ENCODE peak calls at places on chromosomes 4 and X, in five cellular contexts. One of them, this sample, is unnamed.

GRCh38 chr4:30094866-30095265 is 625.3 kb upstream of the PCDH7 start:
- DNase-seq in GM12891: no peak
- DNase-seq in GM12892: no peak
- DNase-seq in K562: no peak
- DNase-seq in H1: no peak
- DNase-seq in this sample: no peak

GRCh38 chrX:1933964-1934363 is 319.1 kb downstream of the ASMT start:
- DNase-seq in GM12891: no peak
- DNase-seq in GM12892: no peak
- DNase-seq in K562: no peak
- DNase-seq in H1: no peak
- DNase-seq in this sample: no peak

GRCh38 chr4:89539374-89539773 is 231.8 kb upstream of the GPRIN3 start:
- DNase-seq in GM12891: no peak
- DNase-seq in GM12892: no peak
- DNase-seq in K562: no peak
- DNase-seq in H1: no peak
- DNase-seq in this sample: no peak

GRCh38 chr4:144463896-144464295 is 182.1 kb upstream of the HHIP start:
- DNase-seq in GM12891: no peak
- DNase-seq in GM12892: no peak
- DNase-seq in K562: no peak
- DNase-seq in H1: no peak
- DNase-seq in this sample: no peak

GRCh38 chrX:148574247-148574973 is 74.0 kb downstream of the AFF2 start:
- DNase-seq in GM12891: no peak
- DNase-seq in GM12892: no peak
- DNase-seq in K562: no peak
- DNase-seq in H1: no peak
- DNase-seq in this sample: no peak

GRCh38 chr4:82900016-82900334 is 560 bp upstream of the THAP9 start:
- DNase-seq in GM12891: no peak
- DNase-seq in GM12892: no peak
- DNase-seq in K562: peak
- DNase-seq in H1: no peak
- DNase-seq in this sample: no peak

GRCh38 chr4:20248155-20248558 is 3.5 kb upstream of the SLIT2 start:
- DNase-seq in GM12891: no peak
- DNase-seq in GM12892: no peak
- DNase-seq in K562: no peak
- DNase-seq in H1: no peak
- DNase-seq in this sample: peak

GRCh38 chr4:3702551-3703221 is 63.5 kb upstream of the ADRA2C start:
- DNase-seq in GM12891: no peak
- DNase-seq in GM12892: no peak
- DNase-seq in K562: no peak
- DNase-seq in H1: no peak
- DNase-seq in this sample: no peak

GRCh38 chr4:186472948-186473347 is 82.4 kb downstream of the MTNR1A start:
- DNase-seq in GM12891: no peak
- DNase-seq in GM12892: no peak
- DNase-seq in K562: no peak
- DNase-seq in H1: no peak
- DNase-seq in this sample: peak

GRCh38 chr4:167233523-167234387 is 539 bp downstream of the SPOCK3 start:
- DNase-seq in GM12891: no peak
- DNase-seq in GM12892: peak
- DNase-seq in K562: no peak
- DNase-seq in H1: no peak
- DNase-seq in this sample: peak

GRCh38 chrX:77446029-77446585 is 1.1 kb upstream of the FGF16 start:
- DNase-seq in GM12891: no peak
- DNase-seq in GM12892: no peak
- DNase-seq in K562: no peak
- DNase-seq in H1: no peak
- DNase-seq in this sample: no peak

GRCh38 chr4:176939445-176939844 is 146.7 kb upstream of the VEGFC start:
- DNase-seq in GM12891: no peak
- DNase-seq in GM12892: no peak
- DNase-seq in K562: no peak
- DNase-seq in H1: no peak
- DNase-seq in this sample: no peak

GRCh38 chr4:110515676-110516075 is 39.7 kb downstream of the ENPEP start:
- DNase-seq in GM12891: no peak
- DNase-seq in GM12892: no peak
- DNase-seq in K562: no peak
- DNase-seq in H1: no peak
- DNase-seq in this sample: no peak

GRCh38 chr4:110512901-110513300 is 36.9 kb downstream of the ENPEP start:
- DNase-seq in GM12891: no peak
- DNase-seq in GM12892: no peak
- DNase-seq in K562: no peak
- DNase-seq in H1: no peak
- DNase-seq in this sample: no peak

GRCh38 chr4:110516106-110516922 is 40.4 kb downstream of the ENPEP start:
- DNase-seq in GM12891: no peak
- DNase-seq in GM12892: no peak
- DNase-seq in K562: peak
- DNase-seq in H1: peak
- DNase-seq in this sample: peak

GRCh38 chr4:110510955-110511544 is 35.1 kb downstream of the ENPEP start:
- DNase-seq in GM12891: no peak
- DNase-seq in GM12892: no peak
- DNase-seq in K562: peak
- DNase-seq in H1: no peak
- DNase-seq in this sample: peak

GRCh38 chr4:110514889-110515479 is 39.0 kb downstream of the ENPEP start:
- DNase-seq in GM12891: no peak
- DNase-seq in GM12892: no peak
- DNase-seq in K562: peak
- DNase-seq in H1: no peak
- DNase-seq in this sample: peak
- TF ChIP-seq TAF1 in GM12891: no peak
- TF ChIP-seq TAF1 in GM12892: no peak
- TF ChIP-seq TAF1 in K562: no peak
- TF ChIP-seq TAF1 in H1: no peak
- TF ChIP-seq TAF1 in this sample: no peak

GRCh38 chrX:48458711-48459110 is 11.3 kb downstream of the SLC38A5 start:
- DNase-seq in GM12891: no peak
- DNase-seq in GM12892: no peak
- DNase-seq in K562: no peak
- DNase-seq in H1: no peak
- DNase-seq in this sample: no peak
- TF ChIP-seq TAF1 in GM12891: no peak
- TF ChIP-seq TAF1 in GM12892: no peak
- TF ChIP-seq TAF1 in K562: no peak
- TF ChIP-seq TAF1 in H1: no peak
- TF ChIP-seq TAF1 in this sample: no peak

GRCh38 chrX:104156630-104157529 is at the start of gene SLC25A53:
- DNase-seq in GM12891: peak
- DNase-seq in GM12892: peak
- DNase-seq in K562: peak
- DNase-seq in H1: peak
- DNase-seq in this sample: peak
- TF ChIP-seq TAF1 in GM12891: peak
- TF ChIP-seq TAF1 in GM12892: peak
- TF ChIP-seq TAF1 in K562: peak
- TF ChIP-seq TAF1 in H1: peak
- TF ChIP-seq TAF1 in this sample: peak

GRCh38 chr4:118224239-118224829 is 128.5 kb downstream of the PRSS12 start:
- DNase-seq in GM12891: peak
- DNase-seq in GM12892: no peak
- DNase-seq in K562: peak
- DNase-seq in H1: no peak
- DNase-seq in this sample: peak
- TF ChIP-seq TAF1 in GM12891: no peak
- TF ChIP-seq TAF1 in GM12892: no peak
- TF ChIP-seq TAF1 in K562: no peak
- TF ChIP-seq TAF1 in H1: no peak
- TF ChIP-seq TAF1 in this sample: no peak

GRCh38 chr4:2390146-2390545 is 28.3 kb downstream of the ZFYVE28 start:
- DNase-seq in GM12891: no peak
- DNase-seq in GM12892: no peak
- DNase-seq in K562: peak
- DNase-seq in H1: no peak
- DNase-seq in this sample: no peak
- TF ChIP-seq TAF1 in GM12891: no peak
- TF ChIP-seq TAF1 in GM12892: no peak
- TF ChIP-seq TAF1 in K562: no peak
- TF ChIP-seq TAF1 in H1: no peak
- TF ChIP-seq TAF1 in this sample: no peak

This sample was measured in SK-N-SH.